ENCODE peak calls at places on chromosomes 6 and 20, in five cellular contexts. One of them, this sample, is unnamed.

GRCh38 chr20:62381202-62381797 is 5.6 kb upstream of the RPS21 start:
- DNase-seq in iPS-NIHi11: no peak
- DNase-seq in heart left ventricle: peak; percentile 57
- DNase-seq in M059J: peak; percentile 89
- DNase-seq in hypothalamus: no peak
- DNase-seq in this sample: peak; percentile 74

GRCh38 chr6:136338486-136338885 is 48.8 kb upstream of the BCLAF1 start:
- DNase-seq in M059J: no peak
- DNase-seq in iPS-NIHi11: no peak
- DNase-seq in hypothalamus: no peak
- DNase-seq in heart left ventricle: no peak
- DNase-seq in this sample: no peak

GRCh38 chr6:111731404-111732195 is 125.9 kb upstream of the TRAF3IP2 start:
- DNase-seq in iPS-NIHi11: peak; percentile 31
- DNase-seq in heart left ventricle: no peak
- DNase-seq in hypothalamus: peak; percentile 44
- DNase-seq in M059J: no peak
- DNase-seq in this sample: peak; percentile 61

GRCh38 chr20:36579996-36580545 is 6.7 kb downstream of the TGIF2 start:
- DNase-seq in iPS-NIHi11: no peak
- DNase-seq in heart left ventricle: no peak
- DNase-seq in M059J: peak; percentile 77
- DNase-seq in hypothalamus: no peak
- DNase-seq in this sample: peak; percentile 49

GRCh38 chr6:9116026-9116425 is 680.7 kb upstream of the SLC35B3 start:
- DNase-seq in iPS-NIHi11: no peak
- DNase-seq in heart left ventricle: no peak
- DNase-seq in M059J: peak; percentile 88
- DNase-seq in hypothalamus: no peak
- DNase-seq in this sample: no peak

GRCh38 chr20:41509801-41510200 is 108.4 kb downstream of the CHD6 start:
- DNase-seq in M059J: no peak
- DNase-seq in hypothalamus: no peak
- DNase-seq in heart left ventricle: peak; percentile 38
- DNase-seq in iPS-NIHi11: no peak
- DNase-seq in this sample: peak; percentile 7

GRCh38 chr20:33419140-33419974 is 18.0 kb upstream of the CDK5RAP1 start:
- DNase-seq in iPS-NIHi11: no peak
- DNase-seq in hypothalamus: no peak
- DNase-seq in M059J: no peak
- DNase-seq in heart left ventricle: peak; percentile 87
- DNase-seq in this sample: peak; percentile 96

GRCh38 chr6:22596011-22596410 is 26.6 kb downstream of the HDGFL1 start:
- DNase-seq in M059J: peak; percentile 57
- DNase-seq in hypothalamus: no peak
- DNase-seq in heart left ventricle: no peak
- DNase-seq in iPS-NIHi11: no peak
- DNase-seq in this sample: no peak

GRCh38 chr20:19583532-19584175 is 174.4 kb upstream of the RIN2 start:
- DNase-seq in heart left ventricle: peak; percentile 44
- DNase-seq in iPS-NIHi11: peak; percentile 90
- DNase-seq in M059J: peak; percentile 68
- DNase-seq in hypothalamus: peak; percentile 26
- DNase-seq in this sample: peak; percentile 64

GRCh38 chr6:135451617-135452190 is 45.8 kb downstream of the AHI1 start:
- DNase-seq in iPS-NIHi11: peak; percentile 15
- DNase-seq in M059J: peak; percentile 55
- DNase-seq in hypothalamus: no peak
- DNase-seq in heart left ventricle: no peak
- DNase-seq in this sample: peak; percentile 61

GRCh38 chr6:34462561-34462971 is 3.3 kb upstream of the PACSIN1 start:
- DNase-seq in iPS-NIHi11: peak; percentile 82
- DNase-seq in M059J: peak; percentile 67
- DNase-seq in hypothalamus: no peak
- DNase-seq in heart left ventricle: peak; percentile 59
- DNase-seq in this sample: no peak

This sample was measured in myocyte.